ENCODE peak calls at places on chromosomes 5 and 9, in eight cellular contexts. C is adrenal gland; D is fibroblast of lung; E is tibial nerve; L is CD8-positive, alpha-beta T cell; Q is astrocyte; X is left ventricle myocardium inferior; B is uterus. S is an unnamed sample.

GRCh38 chr5:141811287-141812155 is 66.7 kb downstream of the PCDH1 start:
- DNase-seq in E (no peak), C (no peak), Q (no peak), X (no peak), L (peak; percentile 39), B (no peak), D (no peak), S (no peak)

GRCh38 chr9:96344458-96345180 is 38.9 kb downstream of the SLC35D2 start:
- DNase-seq in B (peak; percentile 72), D (peak; percentile 98), Q (peak; percentile 96), E (peak; percentile 28), C (peak; percentile 79), L (no peak), X (peak; percentile 19), S (peak; percentile 20)

GRCh38 chr5:163563112-163563511 is 57.7 kb downstream of the MAT2B start:
- DNase-seq in D (no peak), Q (no peak), C (no peak), E (no peak), L (no peak), X (no peak), B (no peak), S (no peak)

GRCh38 chr5:142398719-142399034 is 73.9 kb upstream of the SPRY4 start:
- DNase-seq in X (no peak), Q (no peak), E (no peak), L (no peak), B (no peak), D (no peak), C (no peak), S (no peak)

GRCh38 chr9:85898288-85898802 is 42.6 kb upstream of the NAA35 start:
- DNase-seq in B (no peak), X (no peak), Q (no peak), E (no peak), L (no peak), C (no peak), D (no peak), S (no peak)

GRCh38 chr5:179154991-179155955 is 95.1 kb downstream of the ZNF354C start:
- DNase-seq in X (no peak), D (no peak), C (no peak), B (no peak), Q (no peak), E (no peak), L (no peak), S (no peak)

GRCh38 chr5:116750626-116751188 is 176.1 kb upstream of the SEMA6A start:
- DNase-seq in C (no peak), E (no peak), B (no peak), D (no peak), L (no peak), Q (no peak), X (no peak), S (no peak)

GRCh38 chr5:38825494-38825893 is 20.3 kb upstream of the OSMR start:
- DNase-seq in L (no peak), X (no peak), B (no peak), E (no peak), C (no peak), D (peak; percentile 76), Q (no peak), S (no peak)

GRCh38 chr9:2523601-2524000 is 98.0 kb upstream of the VLDLR start:
- DNase-seq in E (no peak), Q (no peak), D (no peak), B (no peak), C (no peak), X (no peak), L (no peak), S (no peak)

GRCh38 chr5:151739939-151740335 is 18.5 kb downstream of the ATOX1 start:
- DNase-seq in D (peak; percentile 81), L (no peak), C (no peak), E (no peak), B (no peak), Q (peak; percentile 99), X (no peak), S (no peak)

GRCh38 chr9:130443456-130443801 is 1.3 kb upstream of the ASS1 start:
- DNase-seq in L (no peak), E (no peak), Q (no peak), X (no peak), D (no peak), C (no peak), B (no peak), S (no peak)

GRCh38 chr9:92404437-92404836 is at the start of gene OGN:
- DNase-seq in E (no peak), D (peak; percentile 75), Q (no peak), C (no peak), B (no peak), L (no peak), X (no peak), S (no peak)

GRCh38 chr9:135217836-135218235 is 130.4 kb downstream of the OLFM1 start:
- DNase-seq in C (no peak), D (no peak), X (no peak), E (no peak), L (no peak), B (no peak), Q (no peak), S (no peak)

GRCh38 chr5:110063640-110064592 is 374.2 kb downstream of the MAN2A1 start:
- DNase-seq in B (no peak), C (no peak), Q (peak; percentile 59), E (no peak), X (no peak), L (no peak), D (peak; percentile 26), S (no peak)

GRCh38 chr5:55497712-55498111 is 37.1 kb downstream of the PLPP1 start:
- DNase-seq in X (no peak), L (no peak), D (no peak), Q (no peak), C (no peak), E (no peak), B (no peak), S (no peak)

GRCh38 chr5:149417714-149418368 is 38.7 kb upstream of the IL17B start:
- DNase-seq in L (no peak), Q (no peak), B (no peak), C (no peak), X (no peak), E (no peak), D (no peak), S (no peak)

GRCh38 chr5:154631141-154631540 is 124.0 kb upstream of the LARP1 start:
- DNase-seq in B (no peak), X (no peak), C (no peak), E (no peak), L (no peak), Q (no peak), D (no peak), S (no peak)

GRCh38 chr5:147303251-147303650 is 68.4 kb downstream of the STK32A start:
- DNase-seq in E (no peak), B (no peak), C (no peak), X (no peak), L (no peak), Q (peak; percentile 81), D (no peak), S (no peak)

GRCh38 chr9:134326754-134327526 is 685 bp downstream of the RXRA start:
- DNase-seq in E (no peak), C (peak; percentile 60), B (no peak), L (no peak), D (peak; percentile 34), Q (no peak), X (peak; percentile 45), S (peak; percentile 50)

GRCh38 chr5:129395247-129395646 is 64.9 kb upstream of the ADAMTS19 start:
- DNase-seq in D (no peak), B (no peak), Q (no peak), C (no peak), E (no peak), X (no peak), L (no peak), S (no peak)

GRCh38 chr5:129405222-129405621 is 54.9 kb upstream of the ADAMTS19 start:
- DNase-seq in D (no peak), E (no peak), C (no peak), B (no peak), Q (no peak), L (no peak), X (no peak), S (no peak)

GRCh38 chr5:129398279-129398678 is 61.8 kb upstream of the ADAMTS19 start:
- DNase-seq in C (no peak), X (no peak), L (no peak), D (no peak), Q (no peak), B (no peak), E (no peak), S (no peak)

GRCh38 chr5:129399069-129399468 is 61.0 kb upstream of the ADAMTS19 start:
- DNase-seq in L (no peak), E (no peak), B (no peak), D (no peak), X (no peak), C (no peak), Q (no peak), S (no peak)

GRCh38 chr5:129400395-129400983 is 59.6 kb upstream of the ADAMTS19 start:
- DNase-seq in X (no peak), C (no peak), Q (no peak), D (peak; percentile 15), E (no peak), B (no peak), L (no peak), S (no peak)
- TF ChIP-seq CTCF in X (peak; percentile 38), C (no peak), Q (no peak), D (peak; percentile 29), E (no peak), B (peak; percentile 12), L (no peak), S (no peak)

DNA sequence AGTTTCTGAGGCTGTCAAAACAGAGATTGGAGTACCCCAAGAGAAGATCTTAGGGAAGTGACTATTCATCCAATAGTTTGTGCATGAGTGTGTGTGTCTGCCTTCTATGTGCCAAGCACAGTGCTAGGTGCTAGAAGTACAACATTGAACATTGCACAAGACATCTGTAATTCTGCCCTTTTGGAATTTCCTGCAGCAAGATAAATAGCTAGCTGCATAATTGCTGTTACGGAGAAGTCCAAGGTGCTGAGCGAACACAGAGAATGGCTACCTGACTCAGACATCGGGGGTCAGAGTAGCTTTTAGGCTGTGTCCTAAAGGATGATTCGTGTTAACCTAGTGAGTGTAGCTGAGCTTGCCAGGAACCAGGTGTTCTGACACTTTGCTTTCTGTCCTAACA is 44.8 kb downstream of the PAPPA start:
- DNase-seq in L (no peak), B (no peak), X (no peak), C (no peak), D (no peak), Q (no peak), E (no peak), S (no peak)
- H3K4me1 ChIP-seq in L (no peaks in the 10 kb centered on the region), B (no peaks in the 10 kb centered on the region), X (no peaks in the 10 kb centered on the region), C (no peaks in the 10 kb centered on the region), D (peaks cover 7% of the 10 kb centered on the region), Q (peaks cover 18% of the 10 kb centered on the region), E (no peaks in the 10 kb centered on the region), S (no peaks in the 10 kb centered on the region)

GRCh38 chr5:41432481-41433253 is 77.7 kb downstream of the PLCXD3 start:
- DNase-seq in Q (no peak), E (no peak), B (no peak), L (no peak), X (no peak), C (no peak), D (no peak), S (no peak)
- TF ChIP-seq CTCF in Q (no peak), E (no peak), B (no peak), L (no peak), X (no peak), C (no peak), D (no peak), S (no peak)

DNA sequence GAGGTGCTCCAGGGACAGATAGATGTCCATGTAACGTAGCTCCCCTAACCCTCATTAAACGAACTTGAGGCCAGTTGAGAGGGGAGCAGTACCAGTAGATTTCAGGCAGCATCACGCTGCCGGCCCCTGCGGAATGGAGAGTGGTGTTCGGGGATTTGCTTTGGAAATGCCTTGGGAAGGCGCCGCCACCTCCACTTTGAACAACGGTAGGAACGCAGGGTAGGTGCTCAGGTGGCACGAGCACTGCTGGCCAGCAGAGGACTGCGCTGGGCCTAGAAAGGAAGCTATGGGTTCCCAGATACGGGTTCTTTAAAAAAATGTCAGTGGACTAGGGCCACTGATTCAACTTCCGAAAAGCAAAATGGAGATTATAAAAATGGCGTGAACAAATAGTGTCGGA is 271.8 kb downstream of the FANCC start:
- DNase-seq in X (no peak), L (no peak), C (no peak), E (no peak), Q (no peak), D (no peak), B (no peak), S (no peak)
- H3K4me1 ChIP-seq in X (peaks cover 97% of the 10 kb centered on the region), L (peaks cover 7% of the 10 kb centered on the region), C (peaks cover 12% of the 10 kb centered on the region), E (peaks cover 22% of the 10 kb centered on the region), Q (peaks cover 15% of the 10 kb centered on the region), D (no peaks in the 10 kb centered on the region), B (peaks cover 12% of the 10 kb centered on the region), S (peaks cover 68% of the 10 kb centered on the region)

S was measured in gastrocnemius medialis.